ENCODE peak calls at places on chromosomes 3 and 15, in seven cellular contexts. L is activated gamma-delta T cell treated with anti-CD3 and anti-CD28 coated beads, Interleukin-2, amount 50 U/mL, for 16 hours; P is choroid plexus epithelial cell; U is memory B cell; N is effector CD4-positive, alpha-beta T cell; X is right cardiac atrium; W is NCI-H460. S is an unnamed sample.

GRCh38 chr3:152076148-152076547 is 192.6 kb upstream of the MBNL1 start:
- DNase-seq in L (no peak), P (peak; percentile 63), U (no peak), N (no peak), X (no peak), W (no peak), S (no peak)

GRCh38 chr3:165641569-165642310 is 195.5 kb downstream of the BCHE start:
- DNase-seq in L (no peak), P (no peak), U (no peak), N (no peak), X (no peak), W (no peak), S (no peak)

GRCh38 chr15:82937659-82938058 is 14.9 kb downstream of the HOMER2 start:
- DNase-seq in L (no peak), P (no peak), U (no peak), N (no peak), X (no peak), W (no peak), S (no peak)

GRCh38 chr3:140341817-140342403 is 336.0 kb upstream of the TRIM42 start:
- DNase-seq in L (no peak), P (no peak), U (no peak), N (no peak), X (no peak), W (no peak), S (no peak)

GRCh38 chr3:147939425-147940196 is 530.4 kb downstream of the ZIC1 start:
- DNase-seq in L (no peak), P (peak; percentile 30), U (no peak), N (no peak), X (peak; percentile 46), W (no peak), S (no peak)

GRCh38 chr3:114290911-114291901 is 2.6 kb upstream of the TIGIT start:
- DNase-seq in L (peak; percentile 92), P (peak; percentile 76), U (peak; percentile 97), N (peak; percentile 93), X (peak; percentile 82), W (peak; percentile 19), S (peak; percentile 16)

GRCh38 chr3:11764931-11765363 is 81.7 kb downstream of the TAMM41 start:
- DNase-seq in L (no peak), P (peak; percentile 66), U (no peak), N (no peak), X (no peak), W (no peak), S (no peak)

GRCh38 chr15:49155110-49155833 is at the start of gene COPS2:
- DNase-seq in L (peak; percentile 88), P (peak; percentile 99), U (peak; percentile 88), N (peak; percentile 92), X (peak; percentile 95), W (peak; percentile 97), S (peak; percentile 96)

GRCh38 chr3:78497692-78498091 is 1270.1 kb downstream of the ROBO1 start:
- DNase-seq in L (no peak), P (peak; percentile 51), U (no peak), N (no peak), X (no peak), W (no peak), S (no peak)

GRCh38 chr3:9701006-9701405 is 2.6 kb upstream of the CPNE9 start:
- DNase-seq in L (no peak), P (peak; percentile 19), U (no peak), N (no peak), X (no peak), W (no peak), S (no peak)

GRCh38 chr3:133943639-133944131 is 48.0 kb upstream of the RAB6B start:
- DNase-seq in L (no peak), P (peak; percentile 98), U (no peak), N (no peak), X (no peak), W (no peak), S (no peak)

GRCh38 chr3:24730173-24730572 is 235.5 kb upstream of the THRB start:
- DNase-seq in L (no peak), P (peak; percentile 9), U (no peak), N (no peak), X (no peak), W (no peak), S (no peak)

GRCh38 chr3:117059990-117060338 is 350.4 kb downstream of the TUSC7 start:
- DNase-seq in L (no peak), P (no peak), U (no peak), N (no peak), X (no peak), W (no peak), S (no peak)

GRCh38 chr3:71930056-71930991 is 145.4 kb upstream of the PROK2 start:
- DNase-seq in L (no peak), P (peak; percentile 74), U (no peak), N (no peak), X (peak; percentile 61), W (no peak), S (no peak)

GRCh38 chr15:64247906-64248541 is 85.2 kb upstream of the PPIB start:
- DNase-seq in L (peak; percentile 14), P (peak; percentile 96), U (no peak), N (no peak), X (no peak), W (peak; percentile 56), S (no peak)

GRCh38 chr15:28002136-28002861 is 96.8 kb downstream of the OCA2 start:
- DNase-seq in L (no peak), P (no peak), U (no peak), N (no peak), X (no peak), W (no peak), S (no peak)

GRCh38 chr15:73809728-73810501 is 56.8 kb upstream of the INSYN1 start:
- DNase-seq in L (no peak), P (no peak), U (no peak), N (no peak), X (peak; percentile 71), W (no peak), S (no peak)

GRCh38 chr3:42839616-42840015 is 30.4 kb downstream of the ACKR2 start:
- DNase-seq in L (no peak), P (peak; percentile 87), U (no peak), N (peak; percentile 10), X (peak; percentile 58), W (peak; percentile 54), S (no peak)

GRCh38 chr15:76945494-76945893 is 13.9 kb downstream of the RCN2 start:
- DNase-seq in L (no peak), P (no peak), U (no peak), N (no peak), X (no peak), W (no peak), S (no peak)

S was measured in SK-N-MC.